ENCODE peak calls at places on chromosome 17, in seven cellular contexts. N, V, T, Y, G, J and I are unnamed samples. For H3K9me3, H3K36me3 and H3K4me1, the result is how much of the 10 kb centered on the place peaks cover.

GRCh38 chr17:74369221-74369620 is 1.9 kb downstream of the GPR142 start:
- DNase-seq in N (peak), V (peak), T (no peak), Y (peak), G (no peak), J (peak), I (peak)

GRCh38 chr17:28119049-28119448 is 76.6 kb downstream of the NLK start:
- DNase-seq in N (no peak), V (no peak), T (no peak), Y (no peak), G (no peak), J (no peak), I (no peak)

GRCh38 chr17:40536731-40537171 is 28.5 kb downstream of the CCR7 start:
- DNase-seq in N (peak), V (no peak), T (no peak), Y (no peak), G (peak), J (no peak), I (no peak)

GRCh38 chr17:77473615-77474226 is 333.0 kb downstream of the SEC14L1 start:
- DNase-seq in N (no peak), V (no peak), T (no peak), Y (no peak), G (no peak), J (no peak), I (no peak)

GRCh38 chr17:13647551-13647950 is 45.8 kb upstream of the HS3ST3A1 start:
- DNase-seq in N (no peak), V (no peak), T (no peak), Y (no peak), G (no peak), J (peak), I (no peak)

GRCh38 chr17:8729421-8729820 is 15.2 kb downstream of the CCDC42 start:
- DNase-seq in N (no peak), V (no peak), T (no peak), Y (no peak), G (no peak), J (no peak), I (no peak)

GRCh38 chr17:38315497-38315896 is 18.5 kb downstream of the MRPL45 start:
- DNase-seq in N (no peak), V (no peak), T (no peak), Y (no peak), G (no peak), J (no peak), I (no peak)

GRCh38 chr17:19348806-19349205 is 13.7 kb downstream of the B9D1 start:
- DNase-seq in N (peak), V (no peak), T (no peak), Y (no peak), G (no peak), J (no peak), I (no peak)

GRCh38 chr17:83007504-83008475 is 71.6 kb upstream of the METRNL start:
- DNase-seq in N (no peak), V (no peak), T (peak), Y (no peak), G (peak), J (no peak), I (no peak)

GRCh38 chr17:22304667-22305303 is 612.5 kb downstream of the KCNJ18 start:
- DNase-seq in N (no peak), V (no peak), T (peak), Y (no peak), G (no peak), J (no peak), I (no peak)
- H3K9me3 ChIP-seq in N (half or more), V (under half), T (under half), Y (under half), G (under half), J (half or more), I (under half)

GRCh38 chr17:56934280-56934679 is 20.4 kb upstream of the TRIM25 start:
- DNase-seq in N (no peak), V (no peak), T (no peak), Y (no peak), G (no peak), J (no peak), I (no peak)
- H3K36me3 ChIP-seq in N (half or more), V (under half), T (under half), Y (under half), G (under half), J (under half), I (under half)

GRCh38 chr17:56593741-56594527 is 435 bp downstream of the NOG start:
- DNase-seq in N (peak), V (peak), T (no peak), Y (no peak), G (peak), J (peak), I (no peak)

GRCh38 chr17:56595831-56596740 is 2.6 kb downstream of the NOG start:
- DNase-seq in N (no peak), V (no peak), T (no peak), Y (no peak), G (peak), J (no peak), I (no peak)

GRCh38 chr17:56592487-56593072 is 919 bp upstream of the NOG start:
- DNase-seq in N (peak), V (peak), T (no peak), Y (peak), G (peak), J (peak), I (peak)

GRCh38 chr17:56594528-56595418 is 1.3 kb downstream of the NOG start:
- DNase-seq in N (peak), V (no peak), T (no peak), Y (no peak), G (peak), J (no peak), I (peak)

DNA sequence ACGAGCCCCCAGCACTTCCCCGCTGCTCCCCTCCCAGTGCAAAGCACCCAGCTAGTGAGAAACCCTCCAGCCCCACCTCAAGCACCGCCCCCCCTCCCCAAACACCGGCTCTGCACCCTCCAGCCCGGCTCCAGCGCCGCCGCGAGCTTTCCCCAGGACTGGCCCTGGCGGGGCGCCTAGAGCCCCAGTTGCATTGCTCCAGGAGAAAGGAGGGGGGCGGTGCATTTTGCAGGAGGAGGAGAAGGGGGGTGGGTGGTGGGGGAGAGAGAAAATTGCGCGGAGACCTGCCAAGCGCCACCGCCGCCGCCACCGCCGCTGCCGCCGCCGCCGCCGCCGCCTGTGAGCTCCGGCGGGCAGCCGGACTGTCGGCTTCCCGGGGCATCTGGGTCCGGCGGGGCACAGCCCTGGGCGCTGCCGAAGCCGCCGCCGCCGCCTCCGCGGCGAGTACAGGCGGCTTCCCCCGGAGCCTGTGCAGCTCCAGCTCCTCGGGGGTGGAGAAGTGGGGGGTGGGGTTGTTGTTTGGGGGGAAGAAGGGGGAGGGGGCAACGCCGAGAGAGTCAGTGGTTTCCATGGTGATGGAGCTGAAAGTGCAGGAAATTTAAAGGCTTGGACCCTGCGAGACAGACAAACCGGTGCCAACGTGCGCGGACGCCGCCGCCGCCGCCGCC is at the start of gene NOG:
- DNase-seq in N (peak), V (peak), T (no peak), Y (no peak), G (peak), J (no peak), I (peak)
- H3K4me1 ChIP-seq in N (half or more), V (under half), T (under half), Y (under half), G (under half), J (under half), I (under half)

GRCh38 chr17:70109497-70109896 is 34.5 kb downstream of the KCNJ16 start:
- DNase-seq in N (no peak), V (no peak), T (no peak), Y (no peak), G (peak), J (no peak), I (no peak)
- H3K9me3 ChIP-seq in N (under half), V (under half), T (under half), Y (under half), G (under half), J (under half), I (under half)

DNA sequence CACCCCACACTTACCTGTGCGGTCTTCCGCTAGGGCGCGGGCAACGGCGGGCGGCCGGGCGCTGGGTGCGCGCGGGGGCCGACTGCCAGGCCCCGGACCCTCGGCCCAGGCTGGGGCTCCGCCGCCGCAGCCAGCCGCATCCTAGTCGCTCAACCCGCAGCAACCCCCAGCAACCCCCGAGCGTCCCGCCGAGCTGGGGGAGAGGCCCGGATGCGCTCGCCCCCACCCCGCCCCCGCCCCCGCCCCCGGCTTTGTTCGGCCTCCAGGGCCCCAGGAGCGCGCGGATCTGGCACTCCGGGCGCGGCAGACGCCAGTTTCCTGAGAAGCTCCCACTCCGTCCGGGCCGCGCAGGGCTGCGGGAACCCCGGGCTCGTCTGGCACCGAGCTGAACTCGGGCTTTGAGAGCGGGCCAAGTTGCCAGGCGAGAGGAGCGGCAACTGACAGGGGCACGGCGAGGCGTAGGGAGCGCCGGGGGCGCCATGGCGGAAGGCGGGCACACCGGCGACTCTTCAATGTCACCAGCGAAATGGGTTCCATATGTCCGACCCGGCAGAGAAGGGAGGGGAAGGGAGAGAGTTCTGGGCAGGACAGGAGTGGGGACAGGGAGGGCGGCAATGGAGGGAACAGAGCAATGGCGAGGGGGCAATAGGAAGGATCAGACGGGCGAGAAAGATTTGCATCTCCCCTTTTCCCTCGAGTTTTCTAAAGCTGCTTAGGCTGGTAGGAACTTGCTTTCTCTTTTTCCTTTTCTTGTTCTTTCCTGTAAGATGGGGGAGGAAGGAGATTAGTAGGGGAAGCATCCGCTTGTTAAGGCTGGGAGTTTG is 13.7 kb downstream of the HOXB4 start:
- DNase-seq in N (no peak), V (no peak), T (no peak), Y (no peak), G (no peak), J (no peak), I (no peak)
- H3K36me3 ChIP-seq in N (under half), V (under half), T (under half), Y (under half), G (under half), J (under half), I (under half)

DNA sequence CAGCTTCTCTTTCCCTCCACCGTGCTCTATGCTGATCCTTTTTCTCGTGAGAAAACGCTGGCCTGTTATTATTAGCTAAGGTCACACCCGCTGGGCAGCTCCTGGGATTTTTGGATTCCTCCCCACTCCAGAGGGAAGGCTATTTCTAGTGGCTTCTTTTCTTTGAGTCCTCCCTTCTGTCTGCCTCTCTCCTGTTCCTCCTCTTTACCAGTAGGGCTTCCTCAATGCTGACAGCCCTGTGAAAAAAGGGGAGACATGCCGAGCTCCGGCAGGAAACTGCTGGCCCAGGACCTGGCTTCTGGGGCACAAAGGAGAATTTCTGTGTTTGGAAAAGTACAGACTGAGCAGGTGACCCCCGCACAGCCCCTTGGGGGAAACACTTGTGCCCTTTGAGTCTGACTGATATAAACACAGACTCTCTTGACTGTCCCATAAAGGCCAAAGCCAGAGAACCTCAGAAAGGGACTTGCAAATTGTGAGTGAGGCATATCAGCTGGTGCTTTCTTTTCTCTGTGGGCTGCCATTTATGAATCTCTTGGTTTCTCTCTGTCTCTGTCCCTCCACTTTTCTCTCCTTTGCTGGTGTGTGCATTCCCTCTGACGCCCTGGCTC is 14.0 kb upstream of the RNF135 start:
- DNase-seq in N (no peak), V (no peak), T (no peak), Y (peak), G (no peak), J (no peak), I (no peak)
- H3K4me1 ChIP-seq in N (half or more), V (under half), T (under half), Y (under half), G (under half), J (under half), I (under half)

DNA sequence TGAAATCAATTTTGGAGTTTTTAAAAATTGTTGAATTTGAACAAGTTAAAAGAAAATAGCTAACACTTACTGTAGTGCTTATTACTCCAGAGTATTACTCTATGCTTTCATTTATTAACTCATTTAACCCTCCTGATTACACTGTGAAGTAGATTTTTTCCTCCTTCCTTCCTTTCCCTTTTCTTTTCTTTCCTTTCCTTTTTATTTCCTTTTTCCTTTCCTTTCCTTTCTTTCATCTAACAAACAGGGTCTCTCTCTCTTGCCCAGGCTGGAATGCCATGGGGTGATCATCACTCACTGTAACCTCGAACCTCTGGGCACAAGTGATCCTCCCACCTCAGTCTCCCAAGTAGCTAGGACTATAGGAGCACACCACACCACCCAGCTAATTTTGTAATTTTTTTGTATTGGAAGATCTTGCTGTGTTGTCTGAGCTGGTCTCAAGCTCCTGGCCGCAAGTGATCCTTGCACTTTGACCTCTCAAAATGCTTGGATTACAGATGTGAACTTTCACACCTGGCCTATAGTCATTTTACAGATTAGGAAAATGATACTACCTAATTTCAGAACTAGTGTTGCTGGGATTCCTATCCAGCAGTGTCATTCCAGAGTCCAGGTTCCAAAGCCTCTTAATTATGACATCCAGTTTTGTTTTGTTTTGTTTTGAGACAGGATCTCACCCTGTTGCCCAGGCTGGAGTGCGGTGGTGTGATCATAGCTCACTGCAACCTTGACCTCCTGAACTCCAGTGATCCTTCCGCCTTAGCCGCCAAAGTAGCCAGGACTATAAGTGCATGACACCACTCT is 59.9 kb downstream of the TAOK1 start:
- DNase-seq in N (no peak), V (no peak), T (no peak), Y (no peak), G (no peak), J (no peak), I (no peak)
- H3K9me3 ChIP-seq in N (under half), V (under half), T (under half), Y (under half), G (under half), J (under half), I (under half)

DNA sequence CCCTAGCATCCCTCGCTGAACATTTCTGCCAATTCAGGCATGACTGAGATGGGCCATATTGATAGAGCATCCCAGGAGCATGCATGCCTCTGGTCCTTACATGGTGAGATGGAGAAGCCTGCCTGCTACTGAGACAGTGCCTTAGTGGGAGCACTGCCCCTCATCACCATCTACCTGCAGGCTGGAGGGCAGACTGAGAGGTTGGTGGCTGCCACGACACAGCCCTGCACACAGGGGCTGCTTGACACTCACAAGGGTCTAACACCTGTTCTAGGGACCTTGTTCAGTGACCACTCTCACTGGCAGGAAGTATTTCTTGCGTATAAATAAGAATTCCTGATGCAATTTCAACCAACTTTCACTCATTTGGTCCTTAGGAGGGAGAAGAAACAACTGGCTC is 34.0 kb downstream of the WIPI1 start:
- DNase-seq in N (no peak), V (no peak), T (peak), Y (no peak), G (no peak), J (no peak), I (no peak)
- H3K36me3 ChIP-seq in N (under half), V (under half), T (half or more), Y (under half), G (under half), J (under half), I (under half)